ENCODE peak calls at places on chromosomes 16 and 17, in ten cellular contexts. L is AG09309; F is upper lobe of left lung; S is BJ; C is heart left ventricle; H is A549; V is astrocyte of the spinal cord; N is heart right ventricle; I is brain microvascular endothelial cell; J is CD8-positive, alpha-beta T cell. X is an unnamed sample.

GRCh38 chr16:54929090-54930033 is 1.3 kb upstream of the IRX5 start:
- DNase-seq in L (peak; percentile 95), F (peak; percentile 99), S (peak; percentile 90), C (peak; percentile 100), H (peak; percentile 98), V (peak; percentile 99), N (peak; percentile 100), I (peak; percentile 99), J (peak; percentile 93), X (peak; percentile 94)

GRCh38 chr17:82830249-82830661 is 9.6 kb downstream of the ZNF750 start:
- DNase-seq in L (no peak), F (no peak), S (no peak), C (peak; percentile 93), H (no peak), V (no peak), N (peak; percentile 81), I (no peak), J (no peak), X (no peak)

GRCh38 chr16:556479-557173 is 3.6 kb upstream of the PRR35 start:
- DNase-seq in L (no peak), F (no peak), S (no peak), C (no peak), H (no peak), V (no peak), N (no peak), I (no peak), J (no peak), X (no peak)

GRCh38 chr16:67104061-67104460 is 5.7 kb upstream of the PHAF1 start:
- DNase-seq in L (no peak), F (no peak), S (no peak), C (peak; percentile 31), H (peak; percentile 54), V (peak; percentile 37), N (peak; percentile 29), I (no peak), J (no peak), X (no peak)

GRCh38 chr17:66531826-66532439 is 229.5 kb downstream of the PRKCA start:
- DNase-seq in L (no peak), F (no peak), S (no peak), C (no peak), H (no peak), V (peak; percentile 33), N (no peak), I (no peak), J (no peak), X (no peak)

GRCh38 chr17:20046629-20047028 is 37.5 kb downstream of the SPECC1 start:
- DNase-seq in L (no peak), F (no peak), S (no peak), C (no peak), H (no peak), V (no peak), N (no peak), I (no peak), J (no peak), X (no peak)

GRCh38 chr17:49787932-49788442 is 494 bp upstream of the KAT7 start:
- DNase-seq in L (no peak), F (peak; percentile 23), S (no peak), C (peak; percentile 37), H (no peak), V (no peak), N (no peak), I (no peak), J (peak; percentile 22), X (no peak)

GRCh38 chr16:73217654-73218053 is 169.7 kb upstream of the ZFHX3 start:
- DNase-seq in L (no peak), F (no peak), S (no peak), C (no peak), H (no peak), V (no peak), N (no peak), I (no peak), J (no peak), X (no peak)

GRCh38 chr16:19589771-19590302 is 34.3 kb downstream of the VPS35L start:
- DNase-seq in L (peak; percentile 66), F (no peak), S (peak; percentile 58), C (no peak), H (peak; percentile 52), V (peak; percentile 71), N (no peak), I (peak; percentile 72), J (no peak), X (no peak)

GRCh38 chr17:62778990-62779681 is 29.0 kb downstream of the MARCHF10 start:
- DNase-seq in L (peak; percentile 88), F (peak; percentile 86), S (peak; percentile 91), C (no peak), H (peak; percentile 92), V (peak; percentile 96), N (no peak), I (peak; percentile 97), J (no peak), X (no peak)

GRCh38 chr17:82056729-82057621 is 5.3 kb downstream of the GPS1 start:
- DNase-seq in L (no peak), F (no peak), S (no peak), C (peak; percentile 24), H (no peak), V (no peak), N (no peak), I (no peak), J (no peak), X (no peak)

GRCh38 chr16:72480926-72481325 is 309.0 kb upstream of the PMFBP1 start:
- DNase-seq in L (peak; percentile 42), F (no peak), S (no peak), C (no peak), H (no peak), V (peak; percentile 20), N (no peak), I (no peak), J (no peak), X (no peak)

DNA sequence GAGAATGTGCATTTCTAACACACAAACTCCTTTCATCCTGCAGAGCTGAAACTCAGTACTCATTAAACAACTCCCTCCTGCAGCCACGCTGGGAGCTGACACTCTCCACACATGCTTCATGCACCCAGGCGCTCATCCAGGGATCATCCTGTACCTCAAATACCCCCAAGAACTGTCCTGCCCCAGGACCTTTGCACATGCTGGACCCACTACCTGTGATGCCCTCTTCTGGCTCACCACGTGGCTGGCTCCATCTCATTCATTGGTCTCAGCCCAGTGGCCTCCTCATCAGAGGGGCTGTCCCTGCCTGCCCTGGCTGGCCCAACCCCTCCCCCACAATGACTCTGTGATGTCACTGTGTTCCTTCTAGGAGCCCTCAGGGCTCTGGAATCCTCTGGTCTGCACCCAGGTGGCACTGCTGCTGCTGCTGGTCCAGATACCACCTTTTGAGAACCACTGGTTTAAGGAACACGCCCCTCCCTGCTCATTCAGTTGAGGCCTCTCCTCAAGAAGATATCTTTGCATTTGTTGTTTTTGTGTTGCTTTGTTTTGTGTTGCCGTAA is 160.9 kb upstream of the FOXF1 start:
- DNase-seq in L (no peak), F (no peak), S (no peak), C (no peak), H (no peak), V (no peak), N (no peak), I (no peak), J (no peak), X (no peak)
- H3K4me3 ChIP-seq in L (no peak overlapping the region), F (no peak overlapping the region), S (no peak overlapping the region), C (no peak overlapping the region), H (no peak overlapping the region), V (no peak overlapping the region), N (no peak overlapping the region), I (no peak overlapping the region), J (no peak overlapping the region), X (no peak overlapping the region)

GRCh38 chr17:72165202-72165972 is 44.6 kb downstream of the SOX9 start:
- DNase-seq in L (no peak), F (no peak), S (no peak), C (no peak), H (no peak), V (no peak), N (no peak), I (no peak), J (no peak), X (no peak)

GRCh38 chr17:72163474-72163873 is 42.7 kb downstream of the SOX9 start:
- DNase-seq in L (no peak), F (no peak), S (no peak), C (no peak), H (no peak), V (no peak), N (no peak), I (no peak), J (no peak), X (no peak)

GRCh38 chr17:72164340-72164739 is 43.5 kb downstream of the SOX9 start:
- DNase-seq in L (no peak), F (no peak), S (no peak), C (no peak), H (no peak), V (no peak), N (no peak), I (no peak), J (no peak), X (no peak)

GRCh38 chr17:72167593-72167992 is 46.8 kb downstream of the SOX9 start:
- DNase-seq in L (no peak), F (no peak), S (no peak), C (no peak), H (no peak), V (no peak), N (no peak), I (no peak), J (no peak), X (no peak)

GRCh38 chr17:72166040-72166439 is 45.2 kb downstream of the SOX9 start:
- DNase-seq in L (no peak), F (no peak), S (no peak), C (no peak), H (no peak), V (no peak), N (no peak), I (no peak), J (no peak), X (no peak)
- TF ChIP-seq CTCF in L (no peak), F (no peak), S (no peak), C (no peak), H (no peak), V (no peak), N (no peak), I (no peak), J (no peak), X (no peak)

GRCh38 chr16:50944431-50944830 is 202.5 kb downstream of the CYLD start:
- DNase-seq in L (no peak), F (no peak), S (no peak), C (no peak), H (no peak), V (no peak), N (no peak), I (no peak), J (no peak), X (no peak)
- H3K4me3 ChIP-seq in L (no peak overlapping the region), F (no peak overlapping the region), S (no peak overlapping the region), C (no peak overlapping the region), H (no peak overlapping the region), V (no peak overlapping the region), N (no peak overlapping the region), I (no peak overlapping the region), J (no peak overlapping the region), X (no peak overlapping the region)

DNA sequence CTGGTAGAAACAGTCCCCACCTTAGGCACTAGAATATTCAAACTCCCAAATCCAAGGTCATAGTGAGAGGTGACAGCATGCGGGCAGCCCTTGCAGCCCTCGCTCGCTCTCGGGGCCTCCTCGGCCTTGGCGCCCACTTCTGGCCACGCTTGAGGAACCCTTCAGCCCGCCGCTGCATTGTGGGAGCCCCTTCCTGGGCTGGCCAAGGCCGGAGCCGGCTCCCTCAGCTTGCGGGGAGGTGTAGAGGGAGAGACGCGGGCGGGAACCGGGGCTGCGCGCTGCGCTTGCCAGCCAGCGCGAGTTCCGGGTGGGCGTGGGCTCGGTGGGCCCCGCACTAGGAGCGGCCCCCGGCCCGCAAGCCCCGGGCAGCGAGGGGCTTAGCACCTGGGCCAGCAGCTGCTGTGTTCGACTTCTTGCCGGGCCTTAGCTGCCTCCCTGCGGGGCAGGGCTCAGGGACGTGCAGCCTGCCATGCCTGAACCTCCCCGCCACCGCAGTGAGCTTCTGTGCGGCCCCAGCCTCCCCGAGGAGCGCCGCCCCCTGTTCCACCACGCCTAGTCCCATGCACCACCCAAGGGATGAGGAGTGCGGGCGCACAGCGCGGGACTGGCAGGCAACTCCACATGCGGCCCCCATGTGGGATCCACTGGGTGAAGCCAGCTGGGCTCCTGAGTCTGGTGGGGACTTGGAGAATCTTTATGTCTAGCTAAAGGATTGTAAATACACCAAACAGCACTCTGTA is 45.0 kb downstream of the KPNA2 start:
- DNase-seq in L (no peak), F (no peak), S (no peak), C (no peak), H (no peak), V (no peak), N (no peak), I (no peak), J (no peak), X (no peak)
- TF ChIP-seq CTCF in L (no peak), F (no peak), S (no peak), C (no peak), H (no peak), V (no peak), N (no peak), I (no peak), J (no peak), X (no peak)